ENCODE peak calls at places on chromosome 18, in ten cellular contexts. F is stimulated activated CD8-positive, alpha-beta memory T cell treated with anti-CD3 and anti-CD28 coated beads, Interleukin-4, amount 100 ng/mL, for 1 hour; J is activated naive CD4-positive, alpha-beta T cell treated with anti-CD3 and anti-CD28 coated beads, Interleukin-2, amount 10 ng/mL, durations not matched to agents 7 days and 5 days; W is mesenteric fat pad; K is retina; S is MV-4-11; I is activated CD8-positive, alpha-beta T cell treated with anti-CD3 and anti-CD28 coated beads for 36 hours; E is endothelial cell; C is cerebellar cortex; U is HEK293T. R is an unnamed sample.

GRCh38 chr18:57803119-57803969 is at the start of gene ATP8B1:
- DNase-seq in F (no peak), J (no peak), W (peak), K (peak), S (no peak), I (peak), E (peak), C (no peak), U (peak), R (no peak)

GRCh38 chr18:36130039-36130831 is 536 bp downstream of the ELP2 start:
- DNase-seq in F (no peak), J (no peak), W (no peak), K (no peak), S (no peak), I (no peak), E (no peak), C (no peak), U (peak), R (no peak)

GRCh38 chr18:58314284-58314683 is 270.3 kb downstream of the NEDD4L start:
- DNase-seq in F (no peak), J (no peak), W (no peak), K (no peak), S (peak), I (no peak), E (no peak), C (peak), U (no peak), R (peak)

GRCh38 chr18:32315881-32316280 is 126.0 kb downstream of the MEP1B start:
- DNase-seq in F (no peak), J (no peak), W (no peak), K (no peak), S (no peak), I (no peak), E (no peak), C (no peak), U (no peak), R (no peak)

GRCh38 chr18:9348079-9348671 is 13.6 kb downstream of the TWSG1 start:
- DNase-seq in F (no peak), J (no peak), W (no peak), K (no peak), S (peak), I (peak), E (no peak), C (no peak), U (no peak), R (no peak)

GRCh38 chr18:48182779-48183178 is 226.4 kb downstream of the ZBTB7C start:
- DNase-seq in F (no peak), J (no peak), W (no peak), K (no peak), S (no peak), I (no peak), E (no peak), C (no peak), U (no peak), R (no peak)

GRCh38 chr18:36572135-36572856 is 256.5 kb downstream of the TPGS2 start:
- DNase-seq in F (no peak), J (peak), W (no peak), K (peak), S (peak), I (peak), E (peak), C (peak), U (peak), R (no peak)

GRCh38 chr18:49002045-49002444 is 51.3 kb upstream of the SMAD7 start:
- DNase-seq in F (no peak), J (no peak), W (no peak), K (no peak), S (no peak), I (no peak), E (no peak), C (no peak), U (no peak), R (no peak)

GRCh38 chr18:4734903-4735302 is 279.8 kb upstream of the DLGAP1 start:
- DNase-seq in F (no peak), J (no peak), W (no peak), K (no peak), S (no peak), I (no peak), E (no peak), C (no peak), U (no peak), R (no peak)

GRCh38 chr18:55688066-55688465 is 100.1 kb upstream of the TCF4 start:
- DNase-seq in F (no peak), J (no peak), W (no peak), K (peak), S (no peak), I (no peak), E (no peak), C (no peak), U (no peak), R (no peak)

GRCh38 chr18:67520276-67521035 is 3.9 kb upstream of the DSEL start:
- DNase-seq in F (no peak), J (no peak), W (no peak), K (no peak), S (no peak), I (no peak), E (no peak), C (no peak), U (no peak), R (no peak)

GRCh38 chr18:48229445-48230052 is 179.6 kb downstream of the ZBTB7C start:
- DNase-seq in F (no peak), J (no peak), W (no peak), K (no peak), S (no peak), I (no peak), E (no peak), C (no peak), U (no peak), R (no peak)

GRCh38 chr18:13823707-13824395 is at the start of gene MC5R:
- DNase-seq in F (peak), J (peak), W (no peak), K (peak), S (peak), I (peak), E (peak), C (peak), U (peak), R (no peak)

GRCh38 chr18:32460046-32460785 is 10.5 kb downstream of the GAREM1 start:
- DNase-seq in F (no peak), J (no peak), W (no peak), K (no peak), S (no peak), I (no peak), E (no peak), C (no peak), U (no peak), R (no peak)

GRCh38 chr18:26526128-26526965 is 22.0 kb downstream of the KCTD1 start:
- DNase-seq in F (no peak), J (no peak), W (no peak), K (peak), S (no peak), I (no peak), E (no peak), C (no peak), U (no peak), R (no peak)

GRCh38 chr18:9827856-9828793 is 57.6 kb upstream of the TXNDC2 start:
- DNase-seq in F (no peak), J (no peak), W (no peak), K (no peak), S (peak), I (peak), E (no peak), C (no peak), U (no peak), R (no peak)

GRCh38 chr18:21054252-21054821 is 57.3 kb downstream of the ROCK1 start:
- DNase-seq in F (no peak), J (no peak), W (no peak), K (no peak), S (peak), I (no peak), E (no peak), C (no peak), U (no peak), R (no peak)

GRCh38 chr18:8045890-8046289 is 478.8 kb downstream of the PTPRM start:
- DNase-seq in F (no peak), J (no peak), W (no peak), K (no peak), S (no peak), I (peak), E (no peak), C (no peak), U (no peak), R (no peak)

GRCh38 chr18:63141777-63142176 is 177.8 kb downstream of the BCL2 start:
- DNase-seq in F (no peak), J (no peak), W (no peak), K (peak), S (peak), I (no peak), E (no peak), C (no peak), U (no peak), R (no peak)

GRCh38 chr18:27394687-27395086 is 209.6 kb upstream of the CHST9 start:
- DNase-seq in F (no peak), J (no peak), W (no peak), K (no peak), S (no peak), I (no peak), E (no peak), C (no peak), U (no peak), R (no peak)

GRCh38 chr18:12393998-12394397 is 13.7 kb upstream of the PRELID3A start:
- DNase-seq in F (no peak), J (no peak), W (peak), K (no peak), S (no peak), I (no peak), E (no peak), C (no peak), U (no peak), R (no peak)

GRCh38 chr18:67385455-67385854 is 131.1 kb downstream of the DSEL start:
- DNase-seq in F (no peak), J (no peak), W (no peak), K (no peak), S (no peak), I (no peak), E (no peak), C (no peak), U (no peak), R (no peak)

GRCh38 chr18:38951633-38952032 is 1386.0 kb upstream of the CELF4 start:
- DNase-seq in F (no peak), J (no peak), W (no peak), K (no peak), S (no peak), I (no peak), E (no peak), C (no peak), U (no peak), R (no peak)

GRCh38 chr18:58754544-58755068 is 83.3 kb downstream of the MALT1 start:
- DNase-seq in F (no peak), J (no peak), W (no peak), K (no peak), S (peak), I (peak), E (no peak), C (peak), U (no peak), R (no peak)

GRCh38 chr18:35158728-35159443 is 81.9 kb upstream of the ZNF397 start:
- DNase-seq in F (no peak), J (peak), W (no peak), K (no peak), S (peak), I (peak), E (no peak), C (no peak), U (no peak), R (no peak)

GRCh38 chr18:48819276-48819675 is 131.5 kb downstream of the SMAD7 start:
- DNase-seq in F (no peak), J (no peak), W (no peak), K (no peak), S (no peak), I (no peak), E (peak), C (no peak), U (no peak), R (no peak)

GRCh38 chr18:3810271-3810670 is 360.3 kb downstream of the TGIF1 start:
- DNase-seq in F (no peak), J (no peak), W (no peak), K (no peak), S (peak), I (no peak), E (no peak), C (no peak), U (no peak), R (no peak)

GRCh38 chr18:29174891-29175290 is 998.0 kb upstream of the CDH2 start:
- DNase-seq in F (no peak), J (no peak), W (no peak), K (no peak), S (no peak), I (no peak), E (no peak), C (no peak), U (no peak), R (no peak)

GRCh38 chr18:25494888-25495287 is 142.9 kb upstream of the ZNF521 start:
- DNase-seq in F (no peak), J (no peak), W (no peak), K (no peak), S (no peak), I (no peak), E (no peak), C (no peak), U (no peak), R (no peak)

GRCh38 chr18:78721281-78721949 is 258.2 kb upstream of the SALL3 start:
- DNase-seq in F (no peak), J (no peak), W (peak), K (no peak), S (no peak), I (no peak), E (no peak), C (no peak), U (no peak), R (no peak)

GRCh38 chr18:25189391-25190185 is 162.4 kb downstream of the ZNF521 start:
- DNase-seq in F (no peak), J (no peak), W (no peak), K (no peak), S (no peak), I (no peak), E (no peak), C (peak), U (no peak), R (no peak)

GRCh38 chr18:14075196-14075595 is 57.0 kb downstream of the ZNF519 start:
- DNase-seq in F (no peak), J (no peak), W (no peak), K (no peak), S (no peak), I (no peak), E (no peak), C (no peak), U (no peak), R (no peak)

GRCh38 chr18:54389143-54389505 is 31.4 kb downstream of the C18orf54 start:
- DNase-seq in F (no peak), J (no peak), W (no peak), K (no peak), S (peak), I (no peak), E (no peak), C (no peak), U (no peak), R (no peak)

GRCh38 chr18:37341016-37341415 is 224.6 kb downstream of the CELF4 start:
- DNase-seq in F (no peak), J (no peak), W (no peak), K (no peak), S (no peak), I (no peak), E (no peak), C (no peak), U (no peak), R (no peak)